ENCODE peak calls at places on chromosomes 16 and 17, in ten cellular contexts. P is uterus; V is mucosa of descending colon; X is iPS-NIHi11; S is stimulated activated CD8-positive, alpha-beta memory T cell treated with anti-CD3 and anti-CD28 coated beads, Interleukin-15, amount 100 ng/mL, for 24 hours; T is fibroblast of the aortic adventitia; R is amygdala; E is T-helper 1 cell; B is GM10248; L is smooth muscle cell of the brain vasculature. K is an unnamed sample.
A peak's percentile ranks its signal among the peaks of the same experiment; 100 is the strongest.

GRCh38 chr17:20200016-20200788 is 191.0 kb downstream of the SPECC1 start:
- DNase-seq in L (no peak), E (no peak), P (no peak), R (no peak), T (no peak), S (no peak), B (no peak), X (no peak), V (no peak), K (no peak)

GRCh38 chr17:83091257-83092141 is 12.1 kb downstream of the METRNL start:
- DNase-seq in L (no peak), X (no peak), S (no peak), V (peak; percentile 93), R (no peak), T (no peak), E (no peak), B (no peak), P (no peak), K (peak; percentile 93)

GRCh38 chr16:86679490-86679889 is 101.1 kb downstream of the FOXL1 start:
- DNase-seq in V (no peak), P (no peak), S (no peak), T (no peak), B (no peak), E (no peak), L (no peak), X (no peak), R (no peak), K (no peak)

GRCh38 chr16:87318158-87318644 is 1.0 kb upstream of the C16orf95 start:
- DNase-seq in V (no peak), S (no peak), R (no peak), E (no peak), B (no peak), L (no peak), T (no peak), P (no peak), X (no peak), K (no peak)

GRCh38 chr17:2388020-2388704 is 12.7 kb downstream of the MNT start:
- DNase-seq in X (no peak), P (no peak), R (no peak), S (no peak), L (no peak), T (no peak), B (no peak), E (no peak), V (no peak), K (no peak)

GRCh38 chr16:77223184-77223583 is 24.0 kb downstream of the SYCE1L start:
- DNase-seq in T (no peak), L (no peak), X (peak; percentile 62), R (no peak), V (no peak), E (no peak), S (no peak), B (no peak), P (no peak), K (peak; percentile 25)

GRCh38 chr17:77927777-77928518 is 30.6 kb upstream of the TNRC6C start:
- DNase-seq in P (no peak), L (no peak), S (no peak), B (no peak), V (no peak), T (no peak), R (no peak), E (no peak), X (no peak), K (no peak)

GRCh38 chr16:70289229-70290098 is at the start of gene AARS1:
- DNase-seq in S (peak; percentile 73), E (peak; percentile 91), V (peak; percentile 97), L (peak; percentile 99), P (peak; percentile 98), B (peak; percentile 97), T (peak; percentile 100), R (peak; percentile 88), X (peak; percentile 97), K (peak; percentile 98)

GRCh38 chr16:642189-643049 is 791 bp downstream of the MCRIP2 start:
- DNase-seq in P (no peak), L (no peak), E (no peak), T (no peak), R (peak; percentile 37), V (peak; percentile 84), B (peak; percentile 68), X (peak; percentile 56), S (no peak), K (peak; percentile 81)

GRCh38 chr17:16922386-16923096 is 49.4 kb downstream of the TNFRSF13B start:
- DNase-seq in V (peak; percentile 21), R (no peak), B (peak; percentile 30), S (no peak), E (no peak), L (no peak), X (peak; percentile 5), T (no peak), P (no peak), K (no peak)

GRCh38 chr16:50372611-50373344 is 4.0 kb upstream of the BRD7 start:
- DNase-seq in T (peak; percentile 24), P (no peak), X (no peak), E (no peak), R (no peak), B (no peak), L (no peak), V (no peak), S (no peak), K (no peak)

GRCh38 chr17:46039592-46040186 is 40.6 kb downstream of the STH start:
- DNase-seq in B (no peak), E (no peak), T (no peak), P (no peak), R (no peak), L (no peak), V (no peak), X (no peak), S (no peak), K (no peak)

GRCh38 chr16:3401719-3402397 is 843 bp downstream of the ZNF174 start:
- DNase-seq in X (peak; percentile 61), L (no peak), E (no peak), S (no peak), B (peak; percentile 20), T (peak; percentile 34), V (no peak), R (no peak), P (no peak), K (no peak)

GRCh38 chr17:600576-601301 is 113.9 kb downstream of the VPS53 start:
- DNase-seq in E (no peak), B (no peak), P (peak; percentile 63), T (peak; percentile 86), X (no peak), L (no peak), V (no peak), S (no peak), R (no peak), K (no peak)

GRCh38 chr17:57256708-57257112 is 387 bp downstream of the MSI2 start:
- DNase-seq in B (no peak), E (peak; percentile 21), R (no peak), X (no peak), T (peak; percentile 7), L (no peak), P (peak; percentile 49), V (peak; percentile 56), S (no peak), K (peak; percentile 39)

GRCh38 chr16:16042076-16042475 is 92.7 kb downstream of the ABCC1 start:
- DNase-seq in V (no peak), L (no peak), R (no peak), E (no peak), T (peak; percentile 75), P (no peak), S (no peak), B (no peak), X (no peak), K (no peak)

GRCh38 chr17:81478119-81478518 is 34.5 kb downstream of the ACTG1 start:
- DNase-seq in R (no peak), L (no peak), B (no peak), P (no peak), T (no peak), X (no peak), S (no peak), V (no peak), E (no peak), K (no peak)

GRCh38 chr16:84826558-84826941 is 6.8 kb downstream of the CRISPLD2 start:
- DNase-seq in E (no peak), B (no peak), L (no peak), P (peak; percentile 85), T (peak; percentile 79), V (no peak), X (no peak), S (no peak), R (no peak), K (no peak)

GRCh38 chr17:67492251-67492740 is 115.2 kb downstream of the PITPNC1 start:
- DNase-seq in R (no peak), T (no peak), X (no peak), B (no peak), S (no peak), L (no peak), P (no peak), V (no peak), E (no peak), K (no peak)

GRCh38 chr16:81767987-81768592 is 11.0 kb upstream of the PLCG2 start:
- DNase-seq in E (no peak), S (no peak), R (no peak), X (no peak), V (peak; percentile 34), P (no peak), T (no peak), L (no peak), B (no peak), K (no peak)

GRCh38 chr16:21263640-21264211 is 14.4 kb downstream of the CRYM start:
- DNase-seq in S (no peak), B (peak; percentile 77), P (no peak), E (no peak), T (peak; percentile 58), R (no peak), L (no peak), V (peak; percentile 64), X (no peak), K (peak; percentile 72)

GRCh38 chr17:20028436-20028835 is 19.3 kb downstream of the SPECC1 start:
- DNase-seq in X (no peak), B (no peak), V (no peak), P (no peak), L (no peak), R (no peak), E (no peak), T (peak; percentile 39), S (no peak), K (no peak)

GRCh38 chr17:37519241-37519985 is 29.7 kb downstream of the DUSP14 start:
- DNase-seq in V (no peak), X (no peak), S (no peak), P (no peak), T (peak; percentile 24), L (no peak), E (no peak), R (no peak), B (no peak), K (no peak)

GRCh38 chr17:20997711-20998570 is 44.9 kb downstream of the USP22 start:
- DNase-seq in X (peak; percentile 46), L (no peak), P (no peak), B (no peak), T (no peak), S (no peak), E (no peak), R (no peak), V (no peak), K (no peak)

GRCh38 chr17:43905400-43905984 is 1.8 kb downstream of the MPP2 start:
- DNase-seq in V (no peak), X (no peak), T (no peak), E (no peak), S (no peak), L (no peak), B (no peak), P (no peak), R (no peak), K (no peak)